ENCODE peak calls at places on chromosomes 4 and X, in four cellular contexts. G is keratinocyte, U is neural progenitor cell, A is MM.1S. X is an unnamed sample.

GRCh38 chr4:104727643-104728042 is 232.9 kb upstream of the CXXC4 start:
- DNase-seq in G (no peak), U (no peak), A (no peak), X (no peak)

GRCh38 chrX:116317409-116317808 is 119.0 kb upstream of the SLC6A14 start:
- DNase-seq in G (no peak), U (peak; percentile 35), A (no peak), X (no peak)

GRCh38 chrX:53088136-53088974 is 5.6 kb upstream of the KANTR start:
- DNase-seq in G (peak; percentile 55), U (peak; percentile 89), A (no peak), X (peak; percentile 92)

GRCh38 chr4:101155368-101155767 is 192.0 kb downstream of the PPP3CA start:
- DNase-seq in G (peak; percentile 53), U (peak; percentile 21), A (no peak), X (peak; percentile 71)

GRCh38 chrX:8319359-8319758 is 145.3 kb upstream of the VCX3B start:
- DNase-seq in G (no peak), U (no peak), A (no peak), X (no peak)

GRCh38 chr4:111066001-111066400 is 443.1 kb upstream of the PITX2 start:
- DNase-seq in G (no peak), U (no peak), A (no peak), X (peak; percentile 13)

GRCh38 chrX:31213941-31214340 is 142.1 kb upstream of the FTHL17 start:
- DNase-seq in G (no peak), U (no peak), A (peak; percentile 10), X (no peak)

GRCh38 chrX:129600981-129601424 is 53.8 kb downstream of the APLN start:
- DNase-seq in G (no peak), U (peak; percentile 35), A (peak; percentile 35), X (peak; percentile 85)

GRCh38 chr4:40731792-40732245 is 17.9 kb upstream of the NSUN7 start:
- DNase-seq in G (no peak), U (no peak), A (no peak), X (no peak)

DNA sequence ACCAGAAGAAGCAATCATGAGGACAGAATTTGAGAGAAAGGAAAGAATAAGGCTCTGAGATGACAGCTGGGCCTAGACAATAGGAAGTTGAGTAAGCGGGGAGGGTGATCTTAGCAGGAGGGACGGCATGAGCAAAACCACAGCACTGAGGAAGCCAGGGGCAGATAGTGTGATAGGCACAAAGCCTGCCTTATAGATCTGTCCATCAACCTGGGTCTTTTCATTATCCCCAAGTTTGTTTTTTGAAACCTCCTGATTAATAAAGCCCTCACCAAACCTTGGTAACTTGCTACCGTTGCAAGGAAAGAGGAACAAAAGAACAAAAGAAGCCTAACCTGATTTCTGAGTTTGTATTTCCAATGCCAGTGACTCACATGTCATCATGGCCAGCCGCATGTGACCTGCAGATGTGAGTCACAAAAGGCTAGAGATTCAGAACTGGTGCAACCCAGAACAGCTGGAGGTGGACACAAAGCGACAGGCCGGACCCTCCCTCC is 55.7 kb upstream of the PPARGC1A start:
- DNase-seq in G (no peak), U (no peak), A (no peak), X (no peak)
- H3K4me2 ChIP-seq in G (peak overlapping the region; percentile 3), U (peak overlapping the region; percentile 19), A (no peak overlapping the region), X (peak overlapping the region; percentile 44)

GRCh38 chr4:133347409-133347808 is 198.3 kb downstream of the PCDH10 start:
- DNase-seq in G (no peak), U (no peak), A (no peak), X (no peak)
- H2AFZ ChIP-seq in G (no peak overlapping the region), U (no peak overlapping the region), A (no peak overlapping the region), X (no peak overlapping the region)

GRCh38 chr4:5969336-5969735 is 48.9 kb downstream of the C4orf50 start:
- DNase-seq in G (no peak), U (no peak), A (no peak), X (no peak)

GRCh38 chr4:5968246-5968645 is 50.0 kb downstream of the C4orf50 start:
- DNase-seq in G (no peak), U (no peak), A (no peak), X (no peak)

GRCh38 chr4:5965225-5965624 is 53.0 kb downstream of the C4orf50 start:
- DNase-seq in G (no peak), U (no peak), A (no peak), X (no peak)

GRCh38 chr4:5969777-5970176 is 48.5 kb downstream of the C4orf50 start:
- DNase-seq in G (no peak), U (no peak), A (no peak), X (no peak)

GRCh38 chr4:5967783-5968182 is 50.4 kb downstream of the C4orf50 start:
- DNase-seq in G (no peak), U (no peak), A (no peak), X (no peak)
- H3K4me2 ChIP-seq in G (no peak overlapping the region), U (no peak overlapping the region), A (no peak overlapping the region), X (no peak overlapping the region)

GRCh38 chrX:44344194-44344593 is 722 bp upstream of the EFHC2 start:
- DNase-seq in G (no peak), U (no peak), A (peak; percentile 71), X (no peak)
- H2AFZ ChIP-seq in G (no peak overlapping the region), U (no peak overlapping the region), A (peak overlapping the region; percentile 77), X (peak overlapping the region; percentile 80)

DNA sequence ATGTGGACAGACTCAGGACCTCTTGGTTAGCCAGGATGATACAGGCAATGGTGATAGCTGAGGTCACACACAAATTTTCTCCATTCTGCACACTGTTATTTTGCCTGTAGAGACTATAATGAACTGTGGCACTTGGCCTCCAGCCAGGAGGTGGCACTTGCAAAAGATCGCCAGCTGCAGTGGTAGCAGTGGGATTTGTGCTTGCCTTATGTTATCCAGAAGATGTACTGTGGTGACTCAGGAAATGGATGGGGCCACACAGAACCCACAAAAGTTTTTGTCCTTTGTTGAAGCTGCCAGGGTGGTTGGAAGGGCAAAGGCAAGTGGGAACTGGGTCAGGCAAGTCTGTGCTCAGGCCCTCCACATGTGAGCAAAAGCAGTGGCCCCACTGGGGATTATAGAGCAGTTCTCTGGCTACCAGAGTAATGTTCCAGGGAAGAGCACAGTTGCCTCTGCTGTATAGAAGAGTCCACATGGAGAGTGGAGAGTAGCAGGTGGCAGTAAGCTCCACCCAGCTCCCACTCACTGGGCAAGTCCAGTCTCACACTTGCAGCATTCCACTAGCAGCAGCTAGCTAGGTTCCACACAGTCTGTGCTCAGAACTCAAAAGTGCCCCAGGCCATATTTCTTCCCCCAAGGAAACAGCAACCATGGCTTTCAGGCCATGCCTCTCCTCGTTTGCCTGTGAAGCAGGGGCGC is 5.9 kb upstream of the C4orf17 start:
- DNase-seq in G (no peak), U (no peak), A (no peak), X (no peak)
- H3K4me2 ChIP-seq in G (no peak overlapping the region), U (no peak overlapping the region), A (no peak overlapping the region), X (no peak overlapping the region)

GRCh38 chr4:37816719-37817118 is 9.8 kb upstream of the PGM2 start:
- DNase-seq in G (no peak), U (no peak), A (no peak), X (no peak)
- H2AFZ ChIP-seq in G (no peak overlapping the region), U (no peak overlapping the region), A (no peak overlapping the region), X (no peak overlapping the region)

DNA sequence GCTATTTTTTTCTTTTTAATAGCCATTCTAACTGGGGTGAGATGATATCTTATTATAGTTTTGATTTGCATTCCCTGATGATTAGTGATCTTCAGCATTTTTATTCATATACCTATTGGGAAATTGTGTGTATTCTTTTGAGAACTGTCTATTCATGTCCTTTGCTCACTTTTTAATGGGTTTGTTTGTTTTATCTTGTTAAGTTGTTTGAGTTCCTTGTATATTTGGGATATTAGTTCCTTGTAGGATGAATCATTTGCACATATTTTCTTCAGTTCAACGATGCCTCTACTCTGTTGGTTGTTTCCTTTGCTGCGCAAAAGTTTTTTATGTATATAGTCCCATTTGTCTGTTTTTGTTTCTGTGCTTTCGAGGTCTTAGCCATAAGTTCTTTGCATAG is 43.1 kb upstream of the DRP2 start:
- DNase-seq in G (no peak), U (no peak), A (no peak), X (no peak)
- H3K4me2 ChIP-seq in G (no peak overlapping the region), U (no peak overlapping the region), A (no peak overlapping the region), X (no peak overlapping the region)

X was measured in osteoblast.